ENCODE peak calls at places on chromosomes 11 and 22, in seven cellular contexts. E is AG10803; L is GM20000; A is AML-193; Q is stimulated activated CD8-positive, alpha-beta memory T cell treated with anti-CD3 and anti-CD28 coated beads, Interleukin-4, amount 100 ng/mL, for 4 hours; O is effector CD4-positive, alpha-beta T cell; R is Kasumi-1. I is an unnamed sample.
A peak's percentile ranks its signal among the peaks of the same experiment; 100 is the strongest.

GRCh38 chr11:60161107-60161506 is 21.8 kb downstream of the MS4A6A start:
- DNase-seq in E (no peak), L (no peak), A (no peak), Q (no peak), O (no peak), R (no peak), I (no peak)

GRCh38 chr11:12190511-12190910 is 80.1 kb downstream of the MICAL2 start:
- DNase-seq in E (no peak), L (no peak), A (no peak), Q (no peak), O (no peak), R (no peak), I (no peak)

GRCh38 chr11:44600739-44601416 is 35.4 kb downstream of the CD82 start:
- DNase-seq in E (peak; percentile 19), L (peak; percentile 39), A (no peak), Q (no peak), O (no peak), R (no peak), I (no peak)

GRCh38 chr11:19988598-19988997 is 171.7 kb downstream of the DBX1 start:
- DNase-seq in E (peak; percentile 99), L (no peak), A (no peak), Q (no peak), O (no peak), R (no peak), I (no peak)

GRCh38 chr22:31753005-31753633 is 700 bp upstream of the DEPDC5 start:
- DNase-seq in E (no peak), L (peak; percentile 35), A (no peak), Q (no peak), O (no peak), R (peak; percentile 62), I (peak; percentile 90)

GRCh38 chr11:63709336-63709735 is 28.0 kb downstream of the RTN3 start:
- DNase-seq in E (no peak), L (no peak), A (no peak), Q (no peak), O (no peak), R (no peak), I (no peak)

GRCh38 chr22:48096846-48097665 is 1334.6 kb downstream of the TBC1D22A start:
- DNase-seq in E (no peak), L (no peak), A (no peak), Q (no peak), O (no peak), R (no peak), I (no peak)

GRCh38 chr11:123061403-123062157 is at the start of gene HSPA8:
- DNase-seq in E (peak; percentile 52), L (no peak), A (peak; percentile 48), Q (peak; percentile 58), O (peak; percentile 44), R (peak; percentile 56), I (peak; percentile 82)

GRCh38 chr11:2305140-2305861 is 3.5 kb downstream of the TSPAN32 start:
- DNase-seq in E (peak; percentile 60), L (peak; percentile 86), A (peak; percentile 52), Q (peak; percentile 61), O (peak; percentile 80), R (peak; percentile 47), I (peak; percentile 81)

GRCh38 chr22:22110548-22111266 is 128.1 kb upstream of the TOP3B start:
- DNase-seq in E (peak; percentile 68), L (peak; percentile 84), A (no peak), Q (no peak), O (no peak), R (no peak), I (peak; percentile 73)

GRCh38 chr11:9396310-9396709 is 11.9 kb downstream of the IPO7 start:
- DNase-seq in E (no peak), L (no peak), A (no peak), Q (no peak), O (no peak), R (no peak), I (no peak)

GRCh38 chr11:17635551-17635938 is 83.8 kb upstream of the MYOD1 start:
- DNase-seq in E (no peak), L (no peak), A (no peak), Q (no peak), O (no peak), R (no peak), I (no peak)

GRCh38 chr22:29755889-29756288 is 10.9 kb downstream of the ZMAT5 start:
- DNase-seq in E (no peak), L (no peak), A (no peak), Q (no peak), O (no peak), R (no peak), I (no peak)

GRCh38 chr22:17703811-17704210 is 65.3 kb downstream of the BCL2L13 start:
- DNase-seq in E (peak; percentile 44), L (no peak), A (no peak), Q (no peak), O (no peak), R (no peak), I (no peak)

GRCh38 chr22:49448546-49448945 is 379.1 kb downstream of the BRD1 start:
- DNase-seq in E (no peak), L (no peak), A (no peak), Q (no peak), O (no peak), R (no peak), I (no peak)

GRCh38 chr22:22748297-22748743 is 103.9 kb downstream of the GGTLC2 start:
- DNase-seq in E (peak; percentile 51), L (peak; percentile 41), A (peak; percentile 23), Q (no peak), O (peak; percentile 19), R (peak; percentile 39), I (peak; percentile 55)

GRCh38 chr11:124897681-124898680 is at the start of gene ROBO4:
- DNase-seq in E (peak; percentile 91), L (no peak), A (no peak), Q (no peak), O (no peak), R (no peak), I (no peak)

GRCh38 chr11:79794484-79795393 is 353.9 kb upstream of the TENM4 start:
- DNase-seq in E (no peak), L (no peak), A (no peak), Q (no peak), O (no peak), R (no peak), I (no peak)

GRCh38 chr11:87137711-87138110 is 100.0 kb downstream of the TMEM135 start:
- DNase-seq in E (peak; percentile 60), L (no peak), A (no peak), Q (no peak), O (no peak), R (no peak), I (no peak)

GRCh38 chr22:18156878-18157713 is 7.1 kb downstream of the USP18 start:
- DNase-seq in E (peak; percentile 99), L (peak; percentile 61), A (peak; percentile 61), Q (no peak), O (peak; percentile 9), R (peak; percentile 70), I (peak; percentile 67)

GRCh38 chr11:7689239-7689638 is 15.9 kb upstream of the CYB5R2 start:
- DNase-seq in E (no peak), L (no peak), A (no peak), Q (no peak), O (no peak), R (no peak), I (no peak)

GRCh38 chr11:123211134-123211879 is 16.3 kb upstream of the CLMP start:
- DNase-seq in E (no peak), L (no peak), A (no peak), Q (no peak), O (no peak), R (no peak), I (no peak)

GRCh38 chr11:118054712-118055640 is 21.9 kb upstream of the TMPRSS4 start:
- DNase-seq in E (no peak), L (no peak), A (no peak), Q (no peak), O (no peak), R (no peak), I (no peak)

GRCh38 chr11:2693271-2693833 is 6.4 kb downstream of the KCNQ1OT1 start:
- DNase-seq in E (no peak), L (no peak), A (no peak), Q (no peak), O (no peak), R (no peak), I (no peak)

GRCh38 chr11:67255864-67256263 is 10.4 kb upstream of the GRK2 start:
- DNase-seq in E (no peak), L (no peak), A (no peak), Q (no peak), O (no peak), R (no peak), I (no peak)

GRCh38 chr11:43988040-43988793 is 45.8 kb downstream of the C11orf96 start:
- DNase-seq in E (no peak), L (no peak), A (no peak), Q (no peak), O (no peak), R (no peak), I (no peak)

GRCh38 chr22:42310301-42310981 is 40.0 kb upstream of the TCF20 start:
- DNase-seq in E (no peak), L (no peak), A (no peak), Q (no peak), O (no peak), R (no peak), I (no peak)

GRCh38 chr11:113242767-113243397 is 71.5 kb upstream of the TTC12 start:
- DNase-seq in E (peak; percentile 75), L (no peak), A (no peak), Q (no peak), O (no peak), R (no peak), I (no peak)

GRCh38 chr11:86575208-86575855 is 97.1 kb downstream of the ME3 start:
- DNase-seq in E (no peak), L (no peak), A (no peak), Q (no peak), O (no peak), R (no peak), I (no peak)